ENCODE peak calls at places on chromosomes 6 and 20, in nine cellular contexts. One of them, this sample, is unnamed. For H3K4me1, the result is how much of the 10 kb centered on the place peaks cover.

GRCh38 chr6:30005482-30005881 is 55.6 kb upstream of the POLR1H start:
- DNase-seq in A549: no peak
- DNase-seq in suprapubic skin: no peak
- DNase-seq in sigmoid colon: no peak
- DNase-seq in esophagus muscularis mucosa: no peak
- DNase-seq in upper lobe of left lung: no peak
- DNase-seq in ovary: no peak
- DNase-seq in H1: no peak
- DNase-seq in transverse colon: no peak
- DNase-seq in this sample: no peak

GRCh38 chr6:164200071-164200470 is 785.6 kb downstream of the QKI start:
- DNase-seq in upper lobe of left lung: no peak
- DNase-seq in ovary: no peak
- DNase-seq in A549: no peak
- DNase-seq in H1: no peak
- DNase-seq in sigmoid colon: no peak
- DNase-seq in suprapubic skin: no peak
- DNase-seq in transverse colon: no peak
- DNase-seq in esophagus muscularis mucosa: no peak
- DNase-seq in this sample: no peak

GRCh38 chr6:13360671-13361540 is 32.6 kb upstream of the TBC1D7 start:
- DNase-seq in transverse colon: no peak
- DNase-seq in A549: no peak
- DNase-seq in ovary: no peak
- DNase-seq in suprapubic skin: no peak
- DNase-seq in H1: no peak
- DNase-seq in esophagus muscularis mucosa: no peak
- DNase-seq in upper lobe of left lung: no peak
- DNase-seq in sigmoid colon: no peak
- DNase-seq in this sample: no peak

GRCh38 chr6:34523441-34524206 is 32.5 kb downstream of the SPDEF start:
- DNase-seq in sigmoid colon: no peak
- DNase-seq in A549: no peak
- DNase-seq in H1: no peak
- DNase-seq in ovary: no peak
- DNase-seq in upper lobe of left lung: no peak
- DNase-seq in suprapubic skin: no peak
- DNase-seq in esophagus muscularis mucosa: no peak
- DNase-seq in transverse colon: no peak
- DNase-seq in this sample: no peak

GRCh38 chr20:61725966-61726365 is 339.7 kb downstream of the TAF4 start:
- DNase-seq in suprapubic skin: no peak
- DNase-seq in upper lobe of left lung: no peak
- DNase-seq in ovary: no peak
- DNase-seq in A549: no peak
- DNase-seq in sigmoid colon: no peak
- DNase-seq in H1: no peak
- DNase-seq in transverse colon: no peak
- DNase-seq in esophagus muscularis mucosa: no peak
- DNase-seq in this sample: no peak

GRCh38 chr6:168093634-168094033 is 14.6 kb upstream of the FRMD1 start:
- DNase-seq in suprapubic skin: no peak
- DNase-seq in H1: no peak
- DNase-seq in transverse colon: no peak
- DNase-seq in ovary: no peak
- DNase-seq in esophagus muscularis mucosa: no peak
- DNase-seq in upper lobe of left lung: no peak
- DNase-seq in A549: no peak
- DNase-seq in sigmoid colon: no peak
- DNase-seq in this sample: no peak

GRCh38 chr20:496126-496696 is 33.9 kb upstream of the TBC1D20 start:
- DNase-seq in H1: no peak
- DNase-seq in upper lobe of left lung: no peak
- DNase-seq in suprapubic skin: no peak
- DNase-seq in ovary: no peak
- DNase-seq in esophagus muscularis mucosa: peak
- DNase-seq in A549: no peak
- DNase-seq in sigmoid colon: no peak
- DNase-seq in transverse colon: no peak
- DNase-seq in this sample: peak

GRCh38 chr6:31356216-31356945 is 598 bp downstream of the HLA-B start:
- DNase-seq in sigmoid colon: peak
- DNase-seq in A549: no peak
- DNase-seq in transverse colon: peak
- DNase-seq in upper lobe of left lung: peak
- DNase-seq in suprapubic skin: no peak
- DNase-seq in ovary: peak
- DNase-seq in esophagus muscularis mucosa: peak
- DNase-seq in H1: peak
- DNase-seq in this sample: peak

GRCh38 chr6:105757512-105758200 is 328.5 kb upstream of the PRDM1 start:
- DNase-seq in sigmoid colon: no peak
- DNase-seq in suprapubic skin: no peak
- DNase-seq in H1: no peak
- DNase-seq in A549: no peak
- DNase-seq in ovary: no peak
- DNase-seq in transverse colon: peak
- DNase-seq in esophagus muscularis mucosa: no peak
- DNase-seq in upper lobe of left lung: no peak
- DNase-seq in this sample: no peak

GRCh38 chr6:170067257-170067656 is 223.6 kb downstream of the DLL1 start:
- DNase-seq in A549: no peak
- DNase-seq in transverse colon: peak
- DNase-seq in H1: peak
- DNase-seq in upper lobe of left lung: peak
- DNase-seq in esophagus muscularis mucosa: no peak
- DNase-seq in suprapubic skin: peak
- DNase-seq in ovary: no peak
- DNase-seq in sigmoid colon: peak
- DNase-seq in this sample: peak

GRCh38 chr6:69581576-69581975 is 215.2 kb downstream of the LMBRD1 start:
- DNase-seq in ovary: no peak
- DNase-seq in transverse colon: no peak
- DNase-seq in sigmoid colon: no peak
- DNase-seq in upper lobe of left lung: no peak
- DNase-seq in H1: no peak
- DNase-seq in esophagus muscularis mucosa: no peak
- DNase-seq in A549: no peak
- DNase-seq in suprapubic skin: no peak
- DNase-seq in this sample: no peak

GRCh38 chr20:58287638-58288037 is 21.9 kb upstream of the RAB22A start:
- DNase-seq in esophagus muscularis mucosa: no peak
- DNase-seq in transverse colon: no peak
- DNase-seq in sigmoid colon: no peak
- DNase-seq in upper lobe of left lung: no peak
- DNase-seq in suprapubic skin: no peak
- DNase-seq in H1: no peak
- DNase-seq in A549: no peak
- DNase-seq in ovary: no peak
- DNase-seq in this sample: no peak

GRCh38 chr20:11888648-11889047 is 29.0 kb upstream of the BTBD3 start:
- DNase-seq in H1: no peak
- DNase-seq in upper lobe of left lung: no peak
- DNase-seq in suprapubic skin: no peak
- DNase-seq in transverse colon: no peak
- DNase-seq in ovary: no peak
- DNase-seq in esophagus muscularis mucosa: no peak
- DNase-seq in sigmoid colon: no peak
- DNase-seq in A549: no peak
- DNase-seq in this sample: no peak

GRCh38 chr6:75114795-75115194 is 91.1 kb downstream of the COL12A1 start:
- DNase-seq in sigmoid colon: no peak
- DNase-seq in esophagus muscularis mucosa: no peak
- DNase-seq in transverse colon: no peak
- DNase-seq in upper lobe of left lung: no peak
- DNase-seq in A549: no peak
- DNase-seq in suprapubic skin: no peak
- DNase-seq in H1: no peak
- DNase-seq in ovary: no peak
- DNase-seq in this sample: no peak

GRCh38 chr6:75118925-75119515 is 86.8 kb downstream of the COL12A1 start:
- DNase-seq in esophagus muscularis mucosa: no peak
- DNase-seq in sigmoid colon: no peak
- DNase-seq in A549: no peak
- DNase-seq in suprapubic skin: no peak
- DNase-seq in upper lobe of left lung: no peak
- DNase-seq in transverse colon: no peak
- DNase-seq in ovary: no peak
- DNase-seq in H1: no peak
- DNase-seq in this sample: no peak

GRCh38 chr6:75115501-75115900 is 90.4 kb downstream of the COL12A1 start:
- DNase-seq in esophagus muscularis mucosa: no peak
- DNase-seq in A549: no peak
- DNase-seq in transverse colon: no peak
- DNase-seq in H1: no peak
- DNase-seq in ovary: no peak
- DNase-seq in upper lobe of left lung: no peak
- DNase-seq in suprapubic skin: no peak
- DNase-seq in sigmoid colon: no peak
- DNase-seq in this sample: no peak

GRCh38 chr6:75117701-75118100 is 88.2 kb downstream of the COL12A1 start:
- DNase-seq in upper lobe of left lung: no peak
- DNase-seq in suprapubic skin: no peak
- DNase-seq in transverse colon: no peak
- DNase-seq in ovary: no peak
- DNase-seq in A549: no peak
- DNase-seq in sigmoid colon: no peak
- DNase-seq in esophagus muscularis mucosa: no peak
- DNase-seq in H1: no peak
- DNase-seq in this sample: no peak

DNA sequence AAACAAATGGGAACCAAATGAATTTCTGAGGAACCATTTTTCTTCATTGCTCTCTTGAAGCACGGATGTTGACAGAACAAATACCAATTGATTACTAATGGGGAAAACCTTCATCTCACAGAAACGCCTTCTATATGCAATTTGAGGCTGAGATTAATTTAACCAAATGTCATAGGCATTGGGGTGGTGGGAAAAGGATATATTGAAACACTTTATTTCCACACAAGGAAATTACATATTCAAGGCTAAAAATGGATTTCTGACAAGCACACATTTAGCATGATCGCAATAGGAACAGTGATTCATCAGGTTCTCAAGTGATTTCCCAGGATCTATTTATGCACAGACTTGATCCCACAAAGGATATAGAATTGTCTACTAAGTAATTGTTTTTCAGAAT is 88.9 kb downstream of the COL12A1 start:
- DNase-seq in upper lobe of left lung: no peak
- DNase-seq in transverse colon: no peak
- DNase-seq in H1: no peak
- DNase-seq in A549: no peak
- DNase-seq in suprapubic skin: no peak
- DNase-seq in sigmoid colon: no peak
- DNase-seq in esophagus muscularis mucosa: no peak
- DNase-seq in ovary: no peak
- DNase-seq in this sample: no peak
- TF ChIP-seq EP300 in upper lobe of left lung: no peak
- TF ChIP-seq EP300 in transverse colon: no peak
- TF ChIP-seq EP300 in H1: no peak
- TF ChIP-seq EP300 in A549: no peak
- TF ChIP-seq EP300 in suprapubic skin: no peak
- TF ChIP-seq EP300 in sigmoid colon: no peak
- TF ChIP-seq EP300 in esophagus muscularis mucosa: no peak
- TF ChIP-seq EP300 in ovary: no peak
- TF ChIP-seq EP300 in this sample: no peak

DNA sequence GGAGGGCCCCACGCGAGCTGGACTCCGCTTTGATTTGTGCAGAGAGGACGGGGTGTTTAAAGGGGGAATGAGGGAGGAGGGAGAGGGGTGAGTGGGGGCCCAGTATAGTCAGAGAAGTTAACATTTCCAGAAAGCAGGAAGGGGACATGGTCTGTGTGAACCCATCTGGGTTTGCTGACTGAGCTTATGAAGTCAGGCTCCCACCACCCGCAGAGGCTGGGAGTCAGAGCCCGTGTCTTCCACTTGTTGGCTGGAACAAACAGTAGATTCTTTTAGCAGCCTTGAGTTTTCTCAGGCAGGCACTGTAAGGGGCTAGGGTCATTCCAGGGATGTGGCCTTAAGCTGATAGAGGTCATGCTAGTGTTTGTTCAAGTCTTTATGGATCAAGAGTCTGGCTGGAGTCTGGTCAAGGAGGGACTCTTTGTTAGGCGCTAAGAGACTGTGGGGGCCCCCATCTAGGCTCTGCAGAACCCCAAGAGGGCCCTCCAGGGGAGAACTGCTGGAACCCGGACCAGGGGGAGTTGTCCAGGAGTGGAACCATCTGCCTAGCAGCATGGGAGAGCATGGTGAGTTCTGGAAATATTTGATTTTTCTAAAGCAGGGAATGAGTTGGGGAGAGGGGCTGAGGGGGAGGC is 31.1 kb upstream of the FOXQ1 start:
- DNase-seq in ovary: no peak
- DNase-seq in esophagus muscularis mucosa: peak
- DNase-seq in sigmoid colon: no peak
- DNase-seq in A549: no peak
- DNase-seq in suprapubic skin: no peak
- DNase-seq in upper lobe of left lung: no peak
- DNase-seq in transverse colon: no peak
- DNase-seq in H1: no peak
- DNase-seq in this sample: no peak
- H3K4me1 ChIP-seq in ovary: under half
- H3K4me1 ChIP-seq in esophagus muscularis mucosa: under half
- H3K4me1 ChIP-seq in sigmoid colon: under half
- H3K4me1 ChIP-seq in A549: under half
- H3K4me1 ChIP-seq in suprapubic skin: under half
- H3K4me1 ChIP-seq in upper lobe of left lung: under half
- H3K4me1 ChIP-seq in transverse colon: under half
- H3K4me1 ChIP-seq in H1: under half
- H3K4me1 ChIP-seq in this sample: under half

GRCh38 chr20:10558635-10559187 is 115.1 kb downstream of the JAG1 start:
- DNase-seq in suprapubic skin: no peak
- DNase-seq in esophagus muscularis mucosa: no peak
- DNase-seq in A549: no peak
- DNase-seq in ovary: no peak
- DNase-seq in H1: no peak
- DNase-seq in upper lobe of left lung: no peak
- DNase-seq in sigmoid colon: no peak
- DNase-seq in transverse colon: no peak
- DNase-seq in this sample: no peak
- TF ChIP-seq EP300 in suprapubic skin: no peak
- TF ChIP-seq EP300 in esophagus muscularis mucosa: no peak
- TF ChIP-seq EP300 in A549: no peak
- TF ChIP-seq EP300 in ovary: no peak
- TF ChIP-seq EP300 in H1: no peak
- TF ChIP-seq EP300 in upper lobe of left lung: peak
- TF ChIP-seq EP300 in sigmoid colon: peak
- TF ChIP-seq EP300 in transverse colon: no peak
- TF ChIP-seq EP300 in this sample: no peak

DNA sequence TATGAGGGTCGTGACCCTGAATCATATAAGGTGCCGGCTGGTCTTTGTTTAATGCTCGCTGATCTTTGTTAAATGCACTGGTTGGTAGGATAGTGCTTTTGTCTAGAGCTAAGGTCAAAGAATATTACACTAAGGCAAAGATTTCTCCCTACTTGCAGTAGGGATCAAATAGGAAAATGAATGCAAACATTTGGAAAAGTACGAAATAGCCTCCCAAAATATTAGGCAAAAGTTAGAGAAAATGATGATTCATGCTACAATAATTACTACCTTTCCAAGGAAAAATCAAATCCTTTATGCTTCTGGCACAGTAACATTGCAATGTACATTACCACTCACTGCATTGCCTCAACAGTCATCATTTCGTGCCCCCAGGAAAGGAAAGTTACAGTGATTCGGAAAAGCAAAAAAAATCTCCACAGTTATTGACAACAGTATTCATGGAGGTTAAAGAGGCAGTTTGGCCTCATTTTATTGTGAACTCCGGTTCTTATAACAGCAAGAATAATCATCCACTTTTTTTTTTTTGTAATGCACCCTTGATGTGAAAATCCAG is 61.6 kb upstream of the ZMYND8 start:
- DNase-seq in ovary: no peak
- DNase-seq in suprapubic skin: no peak
- DNase-seq in transverse colon: no peak
- DNase-seq in sigmoid colon: no peak
- DNase-seq in A549: no peak
- DNase-seq in upper lobe of left lung: no peak
- DNase-seq in esophagus muscularis mucosa: no peak
- DNase-seq in H1: no peak
- DNase-seq in this sample: no peak
- H3K4me1 ChIP-seq in ovary: under half
- H3K4me1 ChIP-seq in suprapubic skin: under half
- H3K4me1 ChIP-seq in transverse colon: under half
- H3K4me1 ChIP-seq in sigmoid colon: under half
- H3K4me1 ChIP-seq in A549: under half
- H3K4me1 ChIP-seq in upper lobe of left lung: under half
- H3K4me1 ChIP-seq in esophagus muscularis mucosa: under half
- H3K4me1 ChIP-seq in H1: under half
- H3K4me1 ChIP-seq in this sample: under half

This sample was measured in stomach.